ENCODE peak calls at places on chromosome 2, in five cellular contexts. E, V, N, L and Z are unnamed samples.

GRCh38 chr2:177466337-177467195 is 74.0 kb downstream of the AGPS start:
- DNase-seq in V (no peak), L (no peak), N (no peak), E (peak; percentile 3), Z (no peak)

GRCh38 chr2:106137944-106138903 is 55.9 kb downstream of the UXS1 start:
- DNase-seq in E (peak; percentile 48), V (no peak), L (no peak), N (no peak), Z (no peak)

GRCh38 chr2:74632209-74632938 is 15.8 kb downstream of the M1AP start:
- DNase-seq in V (peak; percentile 77), L (no peak), E (peak; percentile 23), N (no peak), Z (no peak)

GRCh38 chr2:207458582-207458981 is 71.2 kb upstream of the CREB1 start:
- DNase-seq in V (no peak), E (no peak), N (no peak), L (no peak), Z (no peak)

GRCh38 chr2:6053711-6054393 is 361.7 kb downstream of the SOX11 start:
- DNase-seq in E (no peak), V (no peak), N (no peak), L (no peak), Z (no peak)

GRCh38 chr2:155157065-155157464 is 458.6 kb downstream of the KCNJ3 start:
- DNase-seq in N (no peak), L (no peak), V (no peak), E (no peak), Z (no peak)

GRCh38 chr2:17754773-17755425 is 961 bp downstream of the GEN1 start:
- DNase-seq in N (no peak), E (no peak), L (no peak), V (peak; percentile 41), Z (no peak)

GRCh38 chr2:209505410-209505809 is 81.6 kb downstream of the MAP2 start:
- DNase-seq in L (no peak), N (no peak), V (no peak), E (no peak), Z (no peak)

GRCh38 chr2:223043164-223043941 is 8.6 kb upstream of the KCNE4 start:
- DNase-seq in E (no peak), V (peak; percentile 62), L (no peak), N (no peak), Z (no peak)

GRCh38 chr2:111617299-111617803 is 266.6 kb downstream of the ANAPC1 start:
- DNase-seq in L (no peak), E (peak; percentile 61), N (no peak), V (peak; percentile 28), Z (no peak)

GRCh38 chr2:235165631-235166030 is 213.8 kb downstream of the SH3BP4 start:
- DNase-seq in N (no peak), V (no peak), L (no peak), E (no peak), Z (no peak)

GRCh38 chr2:230680463-230681195 is 32.0 kb upstream of the CAB39 start:
- DNase-seq in L (no peak), E (peak; percentile 86), N (no peak), V (no peak), Z (no peak)

GRCh38 chr2:23199115-23199918 is 185.7 kb upstream of the KLHL29 start:
- DNase-seq in V (peak; percentile 18), L (no peak), N (peak; percentile 55), E (peak; percentile 38), Z (no peak)

GRCh38 chr2:134774074-134774742 is 55.4 kb upstream of the TMEM163 start:
- DNase-seq in N (no peak), L (no peak), V (peak; percentile 23), E (peak; percentile 4), Z (no peak)

GRCh38 chr2:100130595-100131391 is 11.6 kb downstream of the AFF3 start:
- DNase-seq in N (no peak), V (no peak), L (no peak), E (no peak), Z (no peak)

GRCh38 chr2:30514134-30514860 is 67.3 kb downstream of the LCLAT1 start:
- DNase-seq in E (peak; percentile 88), V (peak; percentile 78), N (no peak), L (no peak), Z (no peak)
- H2BK120ac ChIP-seq in E (peak overlapping the region; percentile 46), V (no peak overlapping the region), N (no peak overlapping the region), L (no peak overlapping the region), Z (no peak overlapping the region)

DNA sequence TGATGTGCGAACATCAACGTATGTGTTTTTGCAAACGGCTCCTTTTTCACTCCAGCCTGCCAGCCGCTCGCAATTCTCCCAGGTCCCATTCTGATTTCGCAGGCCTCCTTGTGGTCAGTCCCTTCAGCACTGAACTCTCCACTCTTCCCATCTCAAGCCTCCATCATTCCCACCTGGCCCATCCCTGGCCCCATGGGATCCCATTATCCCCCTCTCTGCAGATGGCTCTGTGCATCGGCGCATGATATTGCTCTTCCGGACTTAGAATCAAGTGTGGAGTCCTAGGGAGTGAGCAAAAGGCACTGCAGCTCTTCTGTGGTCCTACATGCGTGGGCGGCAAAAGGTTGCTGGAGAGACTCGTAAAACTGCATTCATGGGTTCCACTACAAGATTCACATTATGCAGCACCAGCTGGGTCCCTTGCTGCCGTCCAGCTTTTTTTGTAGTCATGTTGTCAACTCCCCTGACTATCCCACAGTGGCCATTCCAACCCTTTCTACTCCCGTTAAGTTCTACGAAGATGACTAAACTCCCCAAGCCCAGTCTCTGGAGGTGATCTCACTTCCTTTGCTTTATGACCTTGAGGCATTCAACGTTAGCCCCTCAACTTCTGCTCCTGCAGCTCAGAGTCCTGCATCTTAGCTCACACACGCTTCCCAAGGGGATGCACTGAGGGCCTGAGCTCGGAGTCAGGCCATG is 125.3 kb upstream of the NRP2 start:
- DNase-seq in L (no peak), V (no peak), N (no peak), E (no peak), Z (no peak)
- H3K36me3 ChIP-seq in L (no peaks in the 10 kb centered on the region), V (peaks cover 2% of the 10 kb centered on the region), N (no peaks in the 10 kb centered on the region), E (no peaks in the 10 kb centered on the region), Z (no peaks in the 10 kb centered on the region)

GRCh38 chr2:133364636-133365035 is 203.6 kb downstream of the NCKAP5 start:
- DNase-seq in V (no peak), L (no peak), E (no peak), N (no peak), Z (no peak)

GRCh38 chr2:133371286-133371685 is 197.0 kb downstream of the NCKAP5 start:
- DNase-seq in L (no peak), E (no peak), N (no peak), V (no peak), Z (no peak)

GRCh38 chr2:133365117-133365516 is 203.1 kb downstream of the NCKAP5 start:
- DNase-seq in V (no peak), L (no peak), N (no peak), E (peak; percentile 26), Z (no peak)

GRCh38 chr2:133369896-133370295 is 198.4 kb downstream of the NCKAP5 start:
- DNase-seq in V (no peak), E (no peak), L (no peak), N (no peak), Z (no peak)
- H3K4me3 ChIP-seq in V (no peak overlapping the region), E (no peak overlapping the region), L (no peak overlapping the region), N (no peak overlapping the region), Z (no peak overlapping the region)

GRCh38 chr2:190649035-190649797 is at the start of gene NAB1:
- DNase-seq in L (no peak), V (peak; percentile 61), E (peak; percentile 44), N (peak; percentile 77), Z (peak; percentile 51)
- H2BK120ac ChIP-seq in L (peak within 1 kb of the TSS; percentile 91), V (peak within 1 kb of the TSS; percentile 95), E (peak within 1 kb of the TSS; percentile 27), N (no peak within 1 kb of the TSS), Z (peak within 1 kb of the TSS; percentile 72)

DNA sequence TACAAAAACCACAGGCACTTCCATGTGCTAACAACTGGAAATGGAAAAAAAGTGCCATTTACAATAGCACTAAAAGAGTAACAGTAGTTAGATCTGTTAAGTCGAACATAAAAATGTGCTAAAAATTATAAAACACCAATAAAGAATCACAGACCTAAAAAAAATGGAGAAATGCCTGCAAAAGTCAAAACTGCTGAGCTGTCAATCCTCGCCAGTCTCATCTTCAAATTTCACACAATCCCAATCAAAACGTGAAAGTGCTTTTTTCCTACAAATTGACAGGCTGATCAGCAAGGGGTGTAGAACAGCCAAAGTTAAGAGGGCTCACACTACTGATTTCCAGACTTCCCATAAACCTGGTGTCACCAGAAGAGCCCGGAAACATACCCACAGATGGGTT is 53.2 kb downstream of the ANO7 start:
- DNase-seq in E (no peak), N (no peak), V (peak; percentile 48), L (no peak), Z (no peak)
- H3K36me3 ChIP-seq in E (peaks cover 81% of the 10 kb centered on the region), N (peaks cover 96% of the 10 kb centered on the region), V (peaks cover 69% of the 10 kb centered on the region), L (peaks cover 81% of the 10 kb centered on the region), Z (peaks cover 98% of the 10 kb centered on the region)

DNA sequence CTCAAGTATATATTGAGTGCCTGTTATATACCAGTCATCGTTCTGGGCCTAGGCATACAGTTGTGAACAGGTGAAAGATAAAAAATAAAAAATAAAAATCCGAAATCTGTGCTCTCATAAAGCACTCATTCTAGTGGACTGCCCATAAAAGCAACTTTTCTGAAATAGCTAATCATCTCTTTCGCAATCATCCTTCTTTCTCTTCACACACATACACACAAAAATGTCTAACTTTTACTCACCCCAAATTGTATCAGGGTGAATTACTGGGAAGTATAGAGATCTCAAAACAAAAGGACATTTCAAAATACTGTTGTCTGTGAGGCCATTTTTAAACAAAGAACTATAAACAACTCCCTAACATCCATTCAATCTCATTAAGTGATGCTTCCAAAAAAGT is 29.6 kb upstream of the ORC2 start:
- DNase-seq in N (no peak), E (peak; percentile 34), L (no peak), V (peak; percentile 6), Z (no peak)
- H3K4me3 ChIP-seq in N (no peak overlapping the region), E (no peak overlapping the region), L (no peak overlapping the region), V (no peak overlapping the region), Z (no peak overlapping the region)

DNA sequence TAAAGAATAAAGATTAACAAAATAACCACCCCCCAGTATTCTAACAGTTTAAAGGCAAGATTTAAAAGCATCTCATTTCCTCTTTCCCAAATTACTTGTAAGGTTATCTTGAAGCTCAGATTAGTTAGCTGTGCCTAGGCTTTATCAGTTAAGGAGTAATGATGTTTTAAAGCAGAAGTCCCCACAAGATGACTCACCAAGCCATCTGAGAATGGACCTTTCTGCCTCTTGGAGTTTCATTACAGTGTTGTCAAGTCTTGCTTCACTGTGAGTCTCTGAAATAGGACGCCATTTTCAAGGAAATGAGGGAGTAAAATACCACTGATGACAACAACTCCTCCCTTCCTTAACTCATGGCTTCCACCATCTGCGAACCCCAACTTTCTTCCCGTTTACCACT is 35.9 kb downstream of the ZNF385B start:
- DNase-seq in E (no peak), V (peak; percentile 34), L (no peak), N (no peak), Z (no peak)
- H2BK120ac ChIP-seq in E (no peak overlapping the region), V (no peak overlapping the region), L (no peak overlapping the region), N (no peak overlapping the region), Z (no peak overlapping the region)

GRCh38 chr2:195563857-195564512 is 93.0 kb upstream of the SLC39A10 start:
- DNase-seq in N (no peak), V (peak; percentile 42), L (peak; percentile 52), E (peak; percentile 90), Z (no peak)
- H3K36me3 ChIP-seq in N (no peaks in the 10 kb centered on the region), V (no peaks in the 10 kb centered on the region), L (no peaks in the 10 kb centered on the region), E (no peaks in the 10 kb centered on the region), Z (no peaks in the 10 kb centered on the region)